ENCODE peak calls at places on chromosome 20, in four cellular contexts. X is HepG2, O is HCT116, D is SK-N-SH. A is an unnamed sample.

GRCh38 chr20:14757728-14758127 is 420.3 kb upstream of the FLRT3 start:
- DNase-seq in X (peak), O (no peak), D (no peak), A (no peak)

GRCh38 chr20:2751868-2752630 is 48.4 kb downstream of the CPXM1 start:
- DNase-seq in X (no peak), O (no peak), D (no peak), A (peak)

GRCh38 chr20:23039136-23039875 is 4.2 kb downstream of the SSTR4 start:
- DNase-seq in X (no peak), O (no peak), D (no peak), A (no peak)

GRCh38 chr20:40644863-40645262 is 44.2 kb downstream of the MAFB start:
- DNase-seq in X (no peak), O (no peak), D (no peak), A (no peak)

GRCh38 chr20:14882157-14882556 is 544.7 kb upstream of the FLRT3 start:
- DNase-seq in X (no peak), O (no peak), D (no peak), A (no peak)

GRCh38 chr20:20837574-20838021 is 125.2 kb upstream of the RALGAPA2 start:
- DNase-seq in X (peak), O (peak), D (peak), A (peak)

GRCh38 chr20:560680-561079 is 17.1 kb upstream of the CSNK2A1 start:
- DNase-seq in X (no peak), O (no peak), D (no peak), A (no peak)

GRCh38 chr20:24488064-24488799 is 18.8 kb downstream of the SYNDIG1 start:
- DNase-seq in X (no peak), O (no peak), D (no peak), A (no peak)

GRCh38 chr20:41089555-41089954 is 47.8 kb upstream of the PLCG1 start:
- DNase-seq in X (no peak), O (no peak), D (no peak), A (no peak)

GRCh38 chr20:6637160-6637579 is 130.3 kb upstream of the BMP2 start:
- DNase-seq in X (no peak), O (no peak), D (no peak), A (no peak)

GRCh38 chr20:53664121-53664520 is 70.5 kb upstream of the ZNF217 start:
- DNase-seq in X (no peak), O (no peak), D (no peak), A (no peak)

GRCh38 chr20:61639200-61639599 is 387.1 kb downstream of the CDH4 start:
- DNase-seq in X (no peak), O (no peak), D (no peak), A (no peak)

GRCh38 chr20:48737463-48738093 is 90.2 kb downstream of the PREX1 start:
- DNase-seq in X (no peak), O (no peak), D (no peak), A (peak)

GRCh38 chr20:45405566-45406259 is 2.4 kb upstream of the DBNDD2 start:
- DNase-seq in X (no peak), O (no peak), D (peak), A (peak)

GRCh38 chr20:40254023-40254772 is 434.8 kb downstream of the MAFB start:
- DNase-seq in X (no peak), O (no peak), D (no peak), A (no peak)

GRCh38 chr20:49610701-49611538 is 43.0 kb upstream of the PTGIS start:
- DNase-seq in X (peak), O (peak), D (peak), A (peak)

GRCh38 chr20:49534314-49534713 is 33.6 kb downstream of the PTGIS start:
- DNase-seq in X (peak), O (peak), D (peak), A (peak)

GRCh38 chr20:32468860-32469259 is 110.7 kb downstream of the ASXL1 start:
- DNase-seq in X (no peak), O (no peak), D (no peak), A (no peak)

GRCh38 chr20:10255846-10256245 is 37.2 kb downstream of the SNAP25 start:
- DNase-seq in X (no peak), O (no peak), D (no peak), A (no peak)

GRCh38 chr20:46063151-46063550 is 26.6 kb downstream of the NCOA5 start:
- DNase-seq in X (no peak), O (no peak), D (no peak), A (no peak)

GRCh38 chr20:62022575-62023139 is 43.0 kb downstream of the TAF4 start:
- DNase-seq in X (no peak), O (no peak), D (no peak), A (no peak)

GRCh38 chr20:57214427-57214826 is 52.0 kb downstream of the BMP7 start:
- DNase-seq in X (no peak), O (no peak), D (no peak), A (no peak)

GRCh38 chr20:33559212-33559611 is 69.3 kb downstream of the CBFA2T2 start:
- DNase-seq in X (no peak), O (no peak), D (no peak), A (no peak)

GRCh38 chr20:14544688-14545087 is 207.3 kb upstream of the FLRT3 start:
- DNase-seq in X (no peak), O (no peak), D (no peak), A (no peak)

GRCh38 chr20:13105864-13106457 is 97.2 kb downstream of the SPTLC3 start:
- DNase-seq in X (peak), O (peak), D (peak), A (peak)

GRCh38 chr20:19934792-19935491 is 82.2 kb upstream of the NAA20 start:
- DNase-seq in X (no peak), O (no peak), D (no peak), A (no peak)

GRCh38 chr20:40563296-40563950 is 125.6 kb downstream of the MAFB start:
- DNase-seq in X (no peak), O (peak), D (no peak), A (peak)

GRCh38 chr20:16128538-16129106 is 444.6 kb downstream of the KIF16B start:
- DNase-seq in X (no peak), O (no peak), D (no peak), A (no peak)

GRCh38 chr20:36528875-36529425 is 12.4 kb upstream of the MYL9 start:
- DNase-seq in X (no peak), O (no peak), D (no peak), A (no peak)

GRCh38 chr20:12372557-12372956 is 454.9 kb downstream of the BTBD3 start:
- DNase-seq in X (peak), O (no peak), D (no peak), A (no peak)

GRCh38 chr20:11686900-11687543 is 230.7 kb upstream of the BTBD3 start:
- DNase-seq in X (no peak), O (no peak), D (no peak), A (no peak)

GRCh38 chr20:22805219-22805618 is 220.8 kb upstream of the FOXA2 start:
- DNase-seq in X (peak), O (no peak), D (no peak), A (no peak)

GRCh38 chr20:41136695-41137411 is 490 bp upstream of the PLCG1 start:
- DNase-seq in X (peak), O (peak), D (peak), A (peak)

GRCh38 chr20:48722737-48723191 is 105.0 kb downstream of the PREX1 start:
- DNase-seq in X (peak), O (no peak), D (no peak), A (no peak)

GRCh38 chr20:13736792-13737191 is 47.9 kb downstream of the ESF1 start:
- DNase-seq in X (no peak), O (no peak), D (no peak), A (no peak)

GRCh38 chr20:53947501-53948195 is 122.7 kb downstream of the BCAS1 start:
- DNase-seq in X (no peak), O (no peak), D (no peak), A (no peak)

GRCh38 chr20:25009218-25010145 is 16.9 kb upstream of the APMAP start:
- DNase-seq in X (no peak), O (no peak), D (no peak), A (no peak)

GRCh38 chr20:49615401-49616153 is 47.6 kb upstream of the PTGIS start:
- DNase-seq in X (peak), O (no peak), D (no peak), A (no peak)

DNA sequence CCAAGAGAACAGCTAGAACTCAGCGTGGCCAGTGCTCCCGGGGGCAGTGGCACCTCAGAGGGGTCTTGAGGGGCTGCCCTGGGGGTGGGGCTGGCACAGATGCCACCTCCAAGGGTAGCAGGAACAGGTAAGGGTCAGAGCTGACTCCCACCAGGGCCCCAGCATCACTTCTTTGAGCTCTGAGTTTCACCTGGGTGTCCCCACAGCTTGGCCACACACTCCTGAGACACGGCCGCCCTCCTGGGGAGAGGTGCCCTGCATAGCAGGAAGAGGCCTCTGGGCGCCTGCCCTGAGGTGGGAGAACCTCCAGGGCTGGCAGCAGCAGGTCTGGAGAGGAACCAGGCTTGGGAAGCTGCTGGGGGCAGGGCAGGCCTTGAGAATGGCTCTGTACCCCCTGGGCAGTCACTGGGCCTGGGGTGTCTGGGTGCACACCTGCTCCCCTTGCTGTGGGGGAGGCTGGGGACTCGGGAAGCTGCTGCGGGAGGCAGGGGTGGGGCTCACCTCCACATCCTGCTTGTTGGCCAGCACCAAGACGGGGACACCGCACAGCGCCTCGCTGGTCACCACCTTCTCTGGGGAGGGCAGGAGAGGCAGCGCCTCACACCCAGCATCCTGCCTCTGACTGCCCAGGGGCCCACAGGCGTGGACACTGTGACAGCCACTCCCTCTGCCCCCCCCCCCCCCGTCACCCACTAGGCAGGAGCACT is 5.0 kb downstream of the TNFRSF6B start:
- DNase-seq in X (no peak), O (no peak), D (peak), A (no peak)
- TF ChIP-seq ZBTB33 in X (no peak), O (no peak), D (no peak), A (no peak)

GRCh38 chr20:58851221-58851968 is 693 bp upstream of the GNAS-AS1 start:
- DNase-seq in X (no peak), O (no peak), D (peak), A (no peak)
- TF ChIP-seq ZBTB33 in X (no peak), O (no peak), D (no peak), A (no peak)

DNA sequence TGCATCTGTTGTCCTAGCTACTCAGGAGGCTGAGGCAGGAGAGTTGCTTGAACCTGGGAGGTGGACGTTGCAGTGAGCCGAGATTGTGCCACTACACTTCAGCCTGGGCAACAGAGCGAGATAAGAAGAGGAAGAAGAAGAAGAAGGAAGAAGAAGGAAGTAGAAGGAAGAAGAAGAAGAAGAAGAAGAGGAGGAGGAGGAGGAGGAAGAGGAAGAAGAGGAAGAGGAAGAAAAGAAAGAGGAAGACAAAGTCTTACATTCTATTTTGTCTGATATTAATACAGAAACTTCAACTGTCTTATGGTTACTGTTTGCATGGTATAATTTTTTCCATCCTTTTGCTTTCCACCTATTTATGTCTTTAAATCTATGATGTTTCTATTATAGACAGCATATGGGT is 7.2 kb upstream of the NELFCD start:
- DNase-seq in X (no peak), O (no peak), D (no peak), A (no peak)
- TF ChIP-seq ZBTB33 in X (no peak), O (no peak), D (no peak), A (no peak)

GRCh38 chr20:3786126-3786484 is 435 bp downstream of the CENPB start:
- DNase-seq in X (no peak), O (no peak), D (peak), A (peak)

GRCh38 chr20:3784226-3784853 is 2.2 kb downstream of the CENPB start:
- DNase-seq in X (no peak), O (no peak), D (no peak), A (no peak)

GRCh38 chr20:3785240-3786125 is 1.1 kb downstream of the CENPB start:
- DNase-seq in X (no peak), O (no peak), D (peak), A (peak)

GRCh38 chr20:3783516-3784225 is 2.4 kb upstream of the SPEF1 start:
- DNase-seq in X (no peak), O (no peak), D (no peak), A (no peak)

GRCh38 chr20:3784863-3785239 is 1.7 kb downstream of the CENPB start:
- DNase-seq in X (no peak), O (no peak), D (no peak), A (no peak)
- TF ChIP-seq ZBTB33 in X (no peak), O (no peak), D (no peak), A (no peak)